ENCODE peak calls at places on chromosomes 12 and 14, in seven cellular contexts. W is endodermal cell; J is neural progenitor cell; Z is CD8-positive, alpha-beta T cell; N is tibial artery; L is body of pancreas; B is hepatocyte. A is an unnamed sample.

GRCh38 chr12:105775351-105775750 is 363.4 kb downstream of the NUAK1 start:
- DNase-seq in B (no peak), L (no peak), J (no peak), W (no peak), N (no peak), Z (no peak), A (peak)

GRCh38 chr12:53131844-53132243 is 28.6 kb downstream of the SOAT2 start:
- DNase-seq in W (no peak), B (no peak), J (no peak), N (no peak), Z (no peak), L (no peak), A (no peak)

GRCh38 chr12:24418157-24418556 is 468.7 kb upstream of the SOX5 start:
- DNase-seq in B (no peak), J (no peak), L (no peak), N (no peak), W (no peak), Z (no peak), A (no peak)

GRCh38 chr12:68759852-68760251 is 13.9 kb downstream of the SLC35E3 start:
- DNase-seq in Z (no peak), N (no peak), L (no peak), W (no peak), J (no peak), B (no peak), A (no peak)

GRCh38 chr12:124369055-124369900 is 74.4 kb downstream of the RFLNA start:
- DNase-seq in W (no peak), J (no peak), L (peak), B (peak), N (peak), Z (no peak), A (no peak)

GRCh38 chr12:94242871-94243270 is 94.5 kb downstream of the PLXNC1 start:
- DNase-seq in B (no peak), J (no peak), N (no peak), L (peak), W (peak), Z (no peak), A (no peak)

GRCh38 chr12:27733052-27733656 is 22.5 kb downstream of the MRPS35 start:
- DNase-seq in J (peak), Z (no peak), N (no peak), W (peak), L (peak), B (peak), A (peak)

GRCh38 chr12:2958432-2959193 is 584 bp upstream of the TEAD4 start:
- DNase-seq in L (peak), W (peak), B (peak), Z (no peak), J (peak), N (peak), A (peak)

GRCh38 chr12:1803736-1804135 is 16.6 kb upstream of the LRTM2 start:
- DNase-seq in N (no peak), L (no peak), Z (no peak), B (no peak), J (no peak), W (no peak), A (no peak)

GRCh38 chr12:120830052-120830940 is 73.9 kb downstream of the SPPL3 start:
- DNase-seq in W (no peak), L (no peak), B (no peak), J (no peak), N (no peak), Z (no peak), A (no peak)

GRCh38 chr12:48925218-48925871 is at the start of gene FKBP11:
- DNase-seq in Z (peak), N (peak), B (peak), W (peak), J (peak), L (peak), A (peak)

GRCh38 chr14:61177279-61178225 is 103.6 kb downstream of the TMEM30B start:
- DNase-seq in W (peak), Z (no peak), J (no peak), L (no peak), B (no peak), N (no peak), A (peak)

GRCh38 chr14:92563359-92563758 is 49.8 kb downstream of the RIN3 start:
- DNase-seq in B (no peak), N (no peak), W (no peak), L (peak), Z (no peak), J (no peak), A (peak)

GRCh38 chr12:92034858-92035401 is 110.7 kb downstream of the BTG1 start:
- DNase-seq in Z (peak), W (no peak), B (peak), N (peak), L (peak), J (no peak), A (peak)

GRCh38 chr14:101927859-101928258 is 36.5 kb upstream of the DYNC1H1 start:
- DNase-seq in Z (no peak), N (peak), J (no peak), B (peak), L (peak), W (no peak), A (peak)

GRCh38 chr12:90301734-90302133 is 593.1 kb upstream of the ATP2B1 start:
- DNase-seq in J (no peak), N (no peak), B (no peak), W (no peak), L (no peak), Z (no peak), A (no peak)

DNA sequence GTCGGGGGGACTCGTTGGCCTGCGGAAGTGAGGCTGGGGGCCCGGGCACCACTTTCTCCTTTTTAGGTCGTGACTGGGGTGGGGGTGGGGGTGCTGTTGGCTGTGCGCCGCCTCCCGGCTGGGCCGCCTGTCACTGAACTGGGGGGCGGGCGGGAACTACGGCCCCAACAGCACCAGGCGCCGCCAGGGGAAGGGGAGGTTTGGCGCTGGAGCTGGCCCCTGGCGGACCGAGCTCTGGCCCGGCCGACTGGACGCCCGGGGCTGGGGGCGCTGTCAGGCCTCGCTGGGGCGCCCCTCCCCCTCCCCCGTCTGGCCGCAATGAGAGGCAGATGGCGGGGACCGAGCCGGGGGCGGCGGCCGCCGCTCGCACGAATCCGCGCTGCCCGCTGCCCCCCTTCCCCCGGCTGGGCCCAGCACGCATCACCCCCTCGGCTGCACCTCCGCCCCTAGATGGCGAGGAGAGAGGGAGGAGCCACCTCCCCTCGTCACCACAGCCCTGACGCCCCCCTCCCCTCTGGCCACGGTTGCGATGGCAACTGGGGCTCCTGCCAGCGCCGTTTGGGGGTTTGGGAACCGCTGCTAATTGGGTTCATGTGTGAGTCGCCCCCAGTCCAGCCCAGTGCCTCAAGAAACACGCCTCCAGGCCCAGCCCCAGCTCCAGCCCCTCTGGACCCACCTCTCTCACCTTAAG is 723 bp downstream of the NFATC4 start:
- DNase-seq in N (peak), W (peak), B (peak), L (peak), J (peak), Z (no peak), A (no peak)
- H3K4me3 ChIP-seq in N (peak), W (peak), B (peak), L (no peak), J (peak), Z (peak), A (peak)

GRCh38 chr12:51848843-51849735 is 571 bp upstream of the FIGNL2 start:
- DNase-seq in B (peak), L (no peak), W (peak), Z (no peak), N (no peak), J (peak), A (no peak)
- TF ChIP-seq CTCF in B (peak), L (no peak), W (peak), Z (no peak), N (no peak), J (peak), A (no peak)

DNA sequence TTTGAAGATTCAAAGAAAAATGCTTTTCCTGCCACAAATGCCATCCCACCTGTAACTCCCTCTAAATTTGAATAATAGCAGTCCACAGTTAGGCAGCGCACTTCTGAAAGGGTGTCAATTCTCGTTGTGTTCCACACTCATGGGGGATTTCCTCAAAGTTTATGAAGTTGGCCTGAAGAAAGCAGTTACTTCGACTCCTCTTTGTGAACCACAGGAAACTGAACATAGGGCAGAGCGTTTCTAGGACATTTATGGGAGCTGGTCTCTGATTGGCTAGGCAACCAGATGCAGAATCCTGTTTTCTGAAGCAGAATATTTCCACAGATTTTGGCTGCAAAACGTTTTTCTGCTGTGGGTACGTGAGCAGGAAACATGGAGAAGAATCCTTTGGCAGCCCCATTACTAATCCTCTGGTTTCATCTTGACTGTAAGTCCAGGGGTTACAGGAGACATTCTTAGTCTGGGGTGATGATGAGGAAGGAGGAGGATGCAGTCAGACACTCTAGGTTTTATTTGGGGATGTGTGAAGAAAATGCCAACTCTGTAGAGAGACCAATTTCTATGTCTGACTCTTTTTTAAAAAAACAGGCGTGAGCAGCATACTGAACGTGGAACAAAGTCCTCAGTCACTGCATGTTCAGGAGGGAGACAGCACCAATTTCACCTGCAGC is 431.5 kb upstream of the OR4E1 start:
- DNase-seq in W (no peak), J (no peak), Z (no peak), N (no peak), B (no peak), L (no peak), A (no peak)
- H3K4me3 ChIP-seq in W (no peak), J (no peak), Z (no peak), N (no peak), B (no peak), L (no peak), A (no peak)

DNA sequence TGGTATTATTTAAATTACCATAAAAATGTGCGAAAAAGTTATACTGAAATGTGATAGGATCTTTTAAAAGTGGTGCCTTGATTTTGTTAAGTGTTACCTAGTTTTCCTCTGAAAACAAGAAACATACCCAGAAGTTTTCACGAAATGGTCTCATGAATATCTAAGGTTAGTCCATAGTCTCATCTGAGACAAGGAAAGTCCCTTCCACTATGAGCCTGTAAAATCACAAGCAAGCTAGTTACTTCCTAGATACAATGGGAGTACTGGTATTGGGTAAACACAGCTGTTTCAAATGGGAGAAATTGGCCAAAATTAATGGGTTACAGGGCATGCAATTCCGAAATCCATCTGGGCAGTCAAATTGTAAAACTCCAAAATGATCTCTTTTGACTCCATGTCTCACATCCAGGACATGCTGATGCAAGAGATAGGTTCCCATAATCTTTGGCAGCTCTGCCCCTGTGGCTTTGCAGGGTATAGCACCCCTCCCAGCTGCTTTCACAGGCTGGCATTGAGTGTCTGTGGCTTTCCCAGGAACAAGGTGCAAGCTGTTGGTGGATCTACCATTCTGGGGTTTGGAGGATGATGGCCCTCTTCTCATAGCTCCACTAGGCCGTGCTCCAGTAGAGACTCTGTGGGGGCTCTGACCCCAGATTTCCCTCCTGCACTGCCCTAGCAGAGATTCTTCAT is 271.4 kb downstream of the NAV3 start:
- DNase-seq in B (no peak), W (peak), N (no peak), L (no peak), Z (no peak), J (no peak), A (no peak)
- TF ChIP-seq CTCF in B (no peak), W (peak), N (no peak), L (no peak), Z (no peak), J (peak), A (no peak)